ENCODE peak calls at places on chromosome 14, in six cellular contexts. C is WERI-Rb-1, R is pancreas, W is right cardiac atrium, O is IMR-90, Y is neural progenitor cell. V is an unnamed sample. For H3K9me3, the result is how much of the 10 kb centered on the place peaks cover.

GRCh38 chr14:34682787-34683321 is 31.5 kb downstream of the CFL2 start:
- DNase-seq in Y (no peak), O (no peak), R (no peak), W (no peak), C (no peak), V (no peak)

GRCh38 chr14:102496955-102497744 is 12.4 kb downstream of the ANKRD9 start:
- DNase-seq in R (no peak), C (no peak), Y (no peak), O (no peak), W (peak), V (no peak)

GRCh38 chr14:36097356-36097755 is 79.2 kb downstream of the PTCSC3 start:
- DNase-seq in O (no peak), Y (no peak), R (no peak), C (no peak), W (no peak), V (no peak)

GRCh38 chr14:100878271-100879146 is 25.0 kb downstream of the RTL1 start:
- DNase-seq in Y (no peak), R (no peak), W (peak), C (no peak), O (no peak), V (no peak)

GRCh38 chr14:102508410-102508773 is 1.2 kb downstream of the ANKRD9 start:
- DNase-seq in C (no peak), O (no peak), R (peak), W (peak), Y (no peak), V (no peak)

GRCh38 chr14:58171090-58171489 is 19.1 kb upstream of the ARMH4 start:
- DNase-seq in O (peak), C (peak), R (peak), Y (peak), W (peak), V (peak)

GRCh38 chr14:24052656-24053547 is 1.1 kb downstream of the CARMIL3 start:
- DNase-seq in R (no peak), C (no peak), W (peak), Y (no peak), O (no peak), V (no peak)

GRCh38 chr14:59428581-59429012 is 36.6 kb downstream of the GPR135 start:
- DNase-seq in R (no peak), Y (no peak), C (no peak), W (no peak), O (peak), V (no peak)

GRCh38 chr14:78758333-78758732 is 588.2 kb downstream of the NRXN3 start:
- DNase-seq in R (no peak), O (peak), Y (peak), W (no peak), C (peak), V (no peak)

GRCh38 chr14:106210650-106211049 is 684.3 kb downstream of the TMEM121 start:
- DNase-seq in W (no peak), C (no peak), Y (no peak), R (no peak), O (no peak), V (no peak)

GRCh38 chr14:104681689-104682074 is 7.7 kb upstream of the INF2 start:
- DNase-seq in Y (peak), O (peak), W (peak), R (peak), C (peak), V (peak)

GRCh38 chr14:37343307-37344094 is 145.8 kb downstream of the MIPOL1 start:
- DNase-seq in W (no peak), Y (no peak), C (no peak), O (peak), R (no peak), V (no peak)

GRCh38 chr14:96303981-96304380 is 48.0 kb downstream of the BDKRB1 start:
- DNase-seq in Y (no peak), W (no peak), C (no peak), O (no peak), R (no peak), V (no peak)

GRCh38 chr14:56885795-56886194 is 75.5 kb upstream of the OTX2 start:
- DNase-seq in Y (peak), O (no peak), W (no peak), C (no peak), R (no peak), V (no peak)

GRCh38 chr14:101858791-101859537 is 97.5 kb downstream of the PPP2R5C start:
- DNase-seq in O (no peak), W (no peak), Y (no peak), R (no peak), C (no peak), V (no peak)

GRCh38 chr14:96047101-96047500 is 7.9 kb downstream of the C14orf132 start:
- DNase-seq in O (peak), Y (no peak), C (no peak), R (no peak), W (no peak), V (no peak)

GRCh38 chr14:60670994-60671393 is 21.7 kb upstream of the SIX1 start:
- DNase-seq in Y (no peak), W (no peak), R (no peak), O (peak), C (no peak), V (no peak)

GRCh38 chr14:80584638-80585505 is 356.7 kb downstream of the CEP128 start:
- DNase-seq in O (peak), W (no peak), Y (no peak), C (no peak), R (no peak), V (no peak)

GRCh38 chr14:100663528-100664052 is 63.1 kb upstream of the DLK1 start:
- DNase-seq in C (no peak), Y (no peak), O (no peak), R (no peak), W (no peak), V (peak)

GRCh38 chr14:97219356-97220017 is 422.3 kb downstream of the VRK1 start:
- DNase-seq in O (no peak), W (no peak), R (no peak), Y (no peak), C (no peak), V (no peak)

GRCh38 chr14:79467837-79468236 is 743.5 kb downstream of the DIO2 start:
- DNase-seq in W (peak), C (no peak), Y (no peak), R (no peak), O (no peak), V (no peak)

GRCh38 chr14:39293629-39294028 is 59.9 kb downstream of the MIA2 start:
- DNase-seq in W (no peak), Y (no peak), R (no peak), O (no peak), C (no peak), V (no peak)

GRCh38 chr14:94474581-94475031 is 1.4 kb downstream of the SERPINA9 start:
- DNase-seq in Y (peak), W (no peak), O (peak), R (no peak), C (no peak), V (no peak)

GRCh38 chr14:94505206-94505605 is 4.1 kb downstream of the SERPINA12 start:
- DNase-seq in O (no peak), Y (no peak), R (no peak), C (no peak), W (no peak), V (no peak)

GRCh38 chr14:86203843-86204242 is 673.9 kb downstream of the FLRT2 start:
- DNase-seq in R (no peak), W (no peak), O (no peak), Y (no peak), C (no peak), V (no peak)

GRCh38 chr14:39023939-39024871 is 78.8 kb downstream of the SEC23A start:
- DNase-seq in R (no peak), O (no peak), Y (no peak), W (no peak), C (no peak), V (no peak)

GRCh38 chr14:99185436-99186068 is 86.4 kb downstream of the BCL11B start:
- DNase-seq in C (no peak), Y (no peak), R (no peak), W (no peak), O (no peak), V (no peak)

DNA sequence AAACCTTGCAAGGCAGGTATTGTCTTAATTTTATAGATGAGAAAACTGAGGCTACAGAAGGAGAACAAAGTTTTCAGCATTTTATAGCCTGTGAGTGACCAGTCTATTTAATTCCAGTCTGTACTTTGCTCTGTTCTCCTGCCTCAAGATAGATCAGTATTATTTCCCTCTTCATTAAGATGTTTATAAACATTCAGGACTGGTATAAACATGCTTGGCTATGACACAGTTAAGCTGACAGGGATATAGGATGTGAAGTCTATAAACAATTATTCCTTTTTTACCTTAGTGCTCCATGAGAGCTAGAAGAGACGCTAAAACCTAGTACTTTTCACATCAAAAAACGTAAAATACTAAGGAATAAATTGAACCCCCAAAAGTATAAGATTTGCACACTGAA is 287.3 kb downstream of the RAD51B start:
- DNase-seq in R (no peak), O (no peak), W (no peak), Y (no peak), C (no peak), V (no peak)
- H3K27ac ChIP-seq in R (no peak), O (no peak), W (no peak), Y (no peak), C (no peak), V (no peak)

DNA sequence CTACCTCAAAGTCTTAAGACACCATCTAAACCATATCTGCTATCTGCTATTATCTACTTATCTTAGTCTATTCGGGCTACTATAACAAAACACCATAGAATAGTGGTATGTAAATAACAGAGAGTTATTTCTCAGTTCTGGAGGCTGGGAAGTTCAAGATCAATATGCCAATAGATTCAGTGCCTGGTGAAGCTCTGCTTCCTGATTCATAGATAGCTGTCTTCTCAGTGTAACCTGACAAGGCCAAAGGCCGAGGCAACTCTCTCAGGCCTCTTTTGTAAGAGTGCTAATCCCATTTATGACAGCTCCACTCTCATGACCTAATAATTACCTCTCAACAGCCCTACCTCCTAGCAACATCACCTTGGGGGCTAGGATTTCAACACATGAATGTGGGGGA is 297.7 kb downstream of the FOXG1 start:
- DNase-seq in Y (no peak), W (no peak), R (no peak), O (no peak), C (no peak), V (no peak)
- H3K9me3 ChIP-seq in Y (under half), W (under half), R (under half), O (under half), C (under half), V (under half)

GRCh38 chr14:22836301-22837058 is at the start of gene MMP14:
- DNase-seq in O (peak), W (peak), Y (peak), C (no peak), R (peak), V (peak)

GRCh38 chr14:22837059-22837749 is 819 bp downstream of the MMP14 start:
- DNase-seq in O (peak), R (peak), Y (peak), W (peak), C (no peak), V (peak)

GRCh38 chr14:22839159-22839779 is 2.9 kb downstream of the MMP14 start:
- DNase-seq in R (no peak), Y (no peak), O (peak), W (no peak), C (no peak), V (no peak)

GRCh38 chr14:22837750-22838538 is 1.6 kb downstream of the MMP14 start:
- DNase-seq in R (peak), C (no peak), Y (no peak), W (peak), O (peak), V (no peak)

DNA sequence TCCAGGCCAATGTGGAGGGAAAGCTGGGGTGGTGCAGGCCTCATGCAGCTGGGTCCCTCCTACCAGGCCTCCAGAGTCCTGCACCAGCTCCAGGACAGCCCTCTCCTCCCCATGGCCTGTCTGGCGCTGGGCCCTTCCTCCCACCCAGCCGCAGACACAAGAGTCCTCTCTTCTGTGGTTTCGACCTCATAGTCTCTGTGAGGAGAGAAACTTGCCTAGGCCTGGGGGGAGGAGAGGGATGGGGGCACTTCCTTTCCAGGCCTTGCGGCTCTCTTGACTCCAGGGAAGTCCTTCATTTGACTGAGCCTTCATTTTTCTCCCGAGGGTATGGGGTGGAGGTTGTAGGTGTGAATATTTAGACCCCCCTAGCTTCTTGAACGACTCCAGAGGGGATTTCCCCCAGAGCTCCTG is 2.3 kb downstream of the MMP14 start:
- DNase-seq in R (no peak), C (no peak), Y (no peak), O (peak), W (peak), V (peak)
- H3K27ac ChIP-seq in R (no peak), C (no peak), Y (no peak), O (peak), W (peak), V (peak)

GRCh38 chr14:62501021-62501750 is 544.1 kb downstream of the KCNH5 start:
- DNase-seq in C (no peak), W (no peak), O (no peak), Y (no peak), R (no peak), V (no peak)
- H3K9me3 ChIP-seq in C (under half), W (under half), O (under half), Y (under half), R (under half), V (under half)

GRCh38 chr14:92994131-92994676 is 71.3 kb downstream of the CHGA start:
- DNase-seq in O (no peak), C (no peak), Y (no peak), R (no peak), W (peak), V (no peak)
- H3K27ac ChIP-seq in O (no peak), C (no peak), Y (no peak), R (no peak), W (peak), V (no peak)

GRCh38 chr14:84298738-84299137 is 1231.2 kb upstream of the FLRT2 start:
- DNase-seq in W (no peak), R (no peak), O (no peak), C (no peak), Y (no peak), V (no peak)

GRCh38 chr14:84303140-84303539 is 1226.8 kb upstream of the FLRT2 start:
- DNase-seq in R (no peak), O (no peak), W (no peak), C (no peak), Y (no peak), V (no peak)
- H3K9me3 ChIP-seq in R (under half), O (under half), W (under half), C (under half), Y (under half), V (under half)

DNA sequence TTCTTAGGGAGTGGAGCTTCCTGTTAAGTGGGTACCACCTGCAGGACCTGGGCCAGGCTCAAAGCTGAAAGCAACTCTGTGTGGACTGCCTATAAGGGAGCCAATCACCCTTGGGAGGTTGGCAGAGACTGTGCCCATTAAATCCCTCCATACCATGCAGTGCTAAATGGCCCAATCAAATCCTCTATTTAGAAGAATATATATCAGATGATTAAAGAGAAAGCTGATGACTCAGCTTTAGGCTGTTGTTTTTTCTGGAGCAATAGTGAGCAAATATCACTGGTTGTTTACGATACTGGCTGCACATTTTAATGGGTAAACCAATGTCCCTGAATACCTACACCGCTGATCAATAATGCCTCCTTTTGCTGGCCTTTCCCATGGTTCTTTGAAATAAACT is 101.3 kb downstream of the TMX1 start:
- DNase-seq in Y (no peak), O (no peak), W (no peak), C (no peak), R (no peak), V (no peak)
- H3K27ac ChIP-seq in Y (no peak), O (no peak), W (no peak), C (no peak), R (no peak), V (no peak)

GRCh38 chr14:26290007-26290530 is 307.8 kb downstream of the NOVA1 start:
- DNase-seq in R (no peak), C (no peak), W (no peak), Y (no peak), O (peak), V (no peak)
- H3K9me3 ChIP-seq in R (under half), C (under half), W (under half), Y (under half), O (under half), V (under half)

GRCh38 chr14:49897414-49897813 is 4.5 kb downstream of the ARF6 start:
- DNase-seq in C (no peak), W (no peak), Y (no peak), R (no peak), O (no peak), V (no peak)

GRCh38 chr14:49897965-49898364 is 5.1 kb downstream of the ARF6 start:
- DNase-seq in C (no peak), Y (no peak), R (no peak), W (no peak), O (no peak), V (no peak)

GRCh38 chr14:49896956-49897355 is 4.1 kb downstream of the ARF6 start:
- DNase-seq in Y (no peak), C (no peak), W (no peak), O (no peak), R (no peak), V (no peak)

GRCh38 chr14:49900973-49901372 is 8.1 kb downstream of the ARF6 start:
- DNase-seq in W (no peak), O (no peak), C (no peak), Y (no peak), R (no peak), V (no peak)

GRCh38 chr14:49898485-49898884 is 5.6 kb downstream of the ARF6 start:
- DNase-seq in W (no peak), R (no peak), O (no peak), C (no peak), Y (no peak), V (no peak)
- H3K27ac ChIP-seq in W (no peak), R (no peak), O (no peak), C (no peak), Y (no peak), V (no peak)